ENCODE peak calls at places on chromosome 18, in nine cellular contexts. One of them, this sample, is unnamed.

GRCh38 chr18:23689031-23689615 is at the start of gene LAMA3:
- DNase-seq in naive B cell: peak
- DNase-seq in aorta: peak
- DNase-seq in iris pigment epithelial cell: peak
- DNase-seq in adipocyte: peak
- DNase-seq in astrocyte of the cerebellum: no peak
- DNase-seq in NCI-H1417: peak
- DNase-seq in EH: peak
- DNase-seq in GDM1: no peak
- DNase-seq in this sample: no peak

GRCh38 chr18:74329688-74330205 is 14.1 kb downstream of the C18orf63 start:
- DNase-seq in naive B cell: no peak
- DNase-seq in aorta: no peak
- DNase-seq in iris pigment epithelial cell: no peak
- DNase-seq in adipocyte: no peak
- DNase-seq in astrocyte of the cerebellum: no peak
- DNase-seq in NCI-H1417: no peak
- DNase-seq in EH: no peak
- DNase-seq in GDM1: no peak
- DNase-seq in this sample: no peak

GRCh38 chr18:28281400-28281799 is 104.5 kb upstream of the CDH2 start:
- DNase-seq in naive B cell: no peak
- DNase-seq in aorta: no peak
- DNase-seq in iris pigment epithelial cell: peak
- DNase-seq in adipocyte: peak
- DNase-seq in astrocyte of the cerebellum: no peak
- DNase-seq in NCI-H1417: peak
- DNase-seq in EH: no peak
- DNase-seq in GDM1: no peak
- DNase-seq in this sample: no peak

GRCh38 chr18:74898965-74899364 is 301.3 kb downstream of the ZNF407 start:
- DNase-seq in naive B cell: no peak
- DNase-seq in aorta: no peak
- DNase-seq in iris pigment epithelial cell: peak
- DNase-seq in adipocyte: no peak
- DNase-seq in astrocyte of the cerebellum: peak
- DNase-seq in NCI-H1417: peak
- DNase-seq in EH: peak
- DNase-seq in GDM1: peak
- DNase-seq in this sample: no peak

GRCh38 chr18:62436636-62437519 is 85.9 kb upstream of the ZCCHC2 start:
- DNase-seq in naive B cell: no peak
- DNase-seq in aorta: peak
- DNase-seq in iris pigment epithelial cell: peak
- DNase-seq in adipocyte: peak
- DNase-seq in astrocyte of the cerebellum: no peak
- DNase-seq in NCI-H1417: no peak
- DNase-seq in EH: peak
- DNase-seq in GDM1: no peak
- DNase-seq in this sample: peak

GRCh38 chr18:76528477-76529432 is 33.7 kb upstream of the ZNF516 start:
- DNase-seq in naive B cell: no peak
- DNase-seq in aorta: no peak
- DNase-seq in iris pigment epithelial cell: peak
- DNase-seq in adipocyte: peak
- DNase-seq in astrocyte of the cerebellum: no peak
- DNase-seq in NCI-H1417: peak
- DNase-seq in EH: peak
- DNase-seq in GDM1: no peak
- DNase-seq in this sample: no peak

GRCh38 chr18:55455938-55456337 is 132.1 kb downstream of the TCF4 start:
- DNase-seq in naive B cell: no peak
- DNase-seq in aorta: no peak
- DNase-seq in iris pigment epithelial cell: peak
- DNase-seq in adipocyte: no peak
- DNase-seq in astrocyte of the cerebellum: peak
- DNase-seq in NCI-H1417: peak
- DNase-seq in EH: no peak
- DNase-seq in GDM1: no peak
- DNase-seq in this sample: no peak

GRCh38 chr18:11163668-11164067 is 14.3 kb upstream of the PIEZO2 start:
- DNase-seq in naive B cell: no peak
- DNase-seq in aorta: no peak
- DNase-seq in iris pigment epithelial cell: peak
- DNase-seq in adipocyte: no peak
- DNase-seq in astrocyte of the cerebellum: no peak
- DNase-seq in NCI-H1417: no peak
- DNase-seq in EH: no peak
- DNase-seq in GDM1: no peak
- DNase-seq in this sample: no peak

GRCh38 chr18:77206676-77207370 is 42.8 kb upstream of the GALR1 start:
- DNase-seq in naive B cell: no peak
- DNase-seq in aorta: peak
- DNase-seq in iris pigment epithelial cell: peak
- DNase-seq in adipocyte: no peak
- DNase-seq in astrocyte of the cerebellum: peak
- DNase-seq in NCI-H1417: no peak
- DNase-seq in EH: peak
- DNase-seq in GDM1: no peak
- DNase-seq in this sample: no peak

GRCh38 chr18:33751613-33752221 is 173.7 kb downstream of the ASXL3 start:
- DNase-seq in naive B cell: no peak
- DNase-seq in aorta: no peak
- DNase-seq in iris pigment epithelial cell: peak
- DNase-seq in adipocyte: peak
- DNase-seq in astrocyte of the cerebellum: peak
- DNase-seq in NCI-H1417: peak
- DNase-seq in EH: no peak
- DNase-seq in GDM1: no peak
- DNase-seq in this sample: no peak

GRCh38 chr18:65409266-65409665 is 341.5 kb upstream of the CDH7 start:
- DNase-seq in naive B cell: no peak
- DNase-seq in aorta: no peak
- DNase-seq in iris pigment epithelial cell: no peak
- DNase-seq in adipocyte: no peak
- DNase-seq in astrocyte of the cerebellum: no peak
- DNase-seq in NCI-H1417: peak
- DNase-seq in EH: no peak
- DNase-seq in GDM1: no peak
- DNase-seq in this sample: no peak

GRCh38 chr18:31162825-31163435 is at the start of gene DSC1:
- DNase-seq in naive B cell: no peak
- DNase-seq in aorta: no peak
- DNase-seq in iris pigment epithelial cell: no peak
- DNase-seq in adipocyte: no peak
- DNase-seq in astrocyte of the cerebellum: no peak
- DNase-seq in NCI-H1417: no peak
- DNase-seq in EH: no peak
- DNase-seq in GDM1: no peak
- DNase-seq in this sample: no peak

GRCh38 chr18:47997338-47997780 is 66.9 kb upstream of the SMAD2 start:
- DNase-seq in naive B cell: no peak
- DNase-seq in aorta: no peak
- DNase-seq in iris pigment epithelial cell: peak
- DNase-seq in adipocyte: no peak
- DNase-seq in astrocyte of the cerebellum: no peak
- DNase-seq in NCI-H1417: peak
- DNase-seq in EH: peak
- DNase-seq in GDM1: peak
- DNase-seq in this sample: peak

GRCh38 chr18:48868468-48869466 is 82.0 kb downstream of the SMAD7 start:
- DNase-seq in naive B cell: peak
- DNase-seq in aorta: no peak
- DNase-seq in iris pigment epithelial cell: no peak
- DNase-seq in adipocyte: no peak
- DNase-seq in astrocyte of the cerebellum: no peak
- DNase-seq in NCI-H1417: peak
- DNase-seq in EH: no peak
- DNase-seq in GDM1: peak
- DNase-seq in this sample: peak

GRCh38 chr18:4510709-4511108 is 55.6 kb upstream of the DLGAP1 start:
- DNase-seq in naive B cell: no peak
- DNase-seq in aorta: no peak
- DNase-seq in iris pigment epithelial cell: peak
- DNase-seq in adipocyte: no peak
- DNase-seq in astrocyte of the cerebellum: no peak
- DNase-seq in NCI-H1417: no peak
- DNase-seq in EH: no peak
- DNase-seq in GDM1: peak
- DNase-seq in this sample: no peak

GRCh38 chr18:44518091-44518490 is 162.6 kb upstream of the SETBP1 start:
- DNase-seq in naive B cell: no peak
- DNase-seq in aorta: no peak
- DNase-seq in iris pigment epithelial cell: no peak
- DNase-seq in adipocyte: peak
- DNase-seq in astrocyte of the cerebellum: no peak
- DNase-seq in NCI-H1417: no peak
- DNase-seq in EH: peak
- DNase-seq in GDM1: no peak
- DNase-seq in this sample: no peak

GRCh38 chr18:21115519-21116411 is 4.2 kb upstream of the ROCK1 start:
- DNase-seq in naive B cell: no peak
- DNase-seq in aorta: no peak
- DNase-seq in iris pigment epithelial cell: peak
- DNase-seq in adipocyte: peak
- DNase-seq in astrocyte of the cerebellum: no peak
- DNase-seq in NCI-H1417: no peak
- DNase-seq in EH: peak
- DNase-seq in GDM1: no peak
- DNase-seq in this sample: no peak

GRCh38 chr18:74040459-74041332 is 106.9 kb downstream of the FBXO15 start:
- DNase-seq in naive B cell: peak
- DNase-seq in aorta: no peak
- DNase-seq in iris pigment epithelial cell: peak
- DNase-seq in adipocyte: peak
- DNase-seq in astrocyte of the cerebellum: no peak
- DNase-seq in NCI-H1417: peak
- DNase-seq in EH: peak
- DNase-seq in GDM1: peak
- DNase-seq in this sample: no peak

GRCh38 chr18:13457327-13457726 is 238.8 kb downstream of the LDLRAD4 start:
- DNase-seq in naive B cell: no peak
- DNase-seq in aorta: no peak
- DNase-seq in iris pigment epithelial cell: no peak
- DNase-seq in adipocyte: no peak
- DNase-seq in astrocyte of the cerebellum: no peak
- DNase-seq in NCI-H1417: no peak
- DNase-seq in EH: no peak
- DNase-seq in GDM1: peak
- DNase-seq in this sample: no peak

GRCh38 chr18:76354348-76354747 is 140.7 kb downstream of the ZNF516 start:
- DNase-seq in naive B cell: no peak
- DNase-seq in aorta: no peak
- DNase-seq in iris pigment epithelial cell: peak
- DNase-seq in adipocyte: peak
- DNase-seq in astrocyte of the cerebellum: peak
- DNase-seq in NCI-H1417: no peak
- DNase-seq in EH: peak
- DNase-seq in GDM1: no peak
- DNase-seq in this sample: no peak

GRCh38 chr18:51151185-51151567 is 46.3 kb downstream of the MEX3C start:
- DNase-seq in naive B cell: no peak
- DNase-seq in aorta: no peak
- DNase-seq in iris pigment epithelial cell: no peak
- DNase-seq in adipocyte: no peak
- DNase-seq in astrocyte of the cerebellum: no peak
- DNase-seq in NCI-H1417: no peak
- DNase-seq in EH: no peak
- DNase-seq in GDM1: no peak
- DNase-seq in this sample: no peak

This sample was measured in retinal pigment epithelial cell.